ENCODE peak calls at places on chromosomes 12 and 14, in five cellular contexts. Q is left kidney, O is EL, U is cortex of kidney, P is fibroblast of the aortic adventitia. Z is an unnamed sample.

GRCh38 chr12:80939231-80939950 is 1.7 kb upstream of the LIN7A start:
- DNase-seq in Q (peak), O (peak), U (no peak), P (no peak), Z (no peak)

GRCh38 chr12:111505601-111506036 is 93.5 kb downstream of the ATXN2 start:
- DNase-seq in Q (no peak), O (no peak), U (no peak), P (no peak), Z (no peak)

GRCh38 chr14:60183724-60184596 is 18.8 kb upstream of the DHRS7 start:
- DNase-seq in Q (peak), O (peak), U (no peak), P (peak), Z (peak)

GRCh38 chr12:14545144-14546124 is 22.2 kb downstream of the PLBD1 start:
- DNase-seq in Q (no peak), O (no peak), U (no peak), P (no peak), Z (no peak)

GRCh38 chr14:36268957-36269734 is 51.3 kb downstream of the MBIP start:
- DNase-seq in Q (no peak), O (no peak), U (no peak), P (no peak), Z (no peak)

GRCh38 chr14:68794130-68794855 is 1.4 kb upstream of the ZFP36L1 start:
- DNase-seq in Q (peak), O (peak), U (no peak), P (peak), Z (peak)

GRCh38 chr12:30219047-30219446 is 435.3 kb upstream of the TMTC1 start:
- DNase-seq in Q (no peak), O (peak), U (no peak), P (no peak), Z (no peak)

GRCh38 chr12:95730457-95730856 is 60.1 kb downstream of the NTN4 start:
- DNase-seq in Q (no peak), O (no peak), U (no peak), P (no peak), Z (no peak)

Z was measured in AG20443.